ENCODE peak calls at places on chromosome 7, in ten cellular contexts. O is Panc1, T is OCI-LY7, M is aorta, B is GM23338, Y is upper lobe of right lung, W is left ventricle myocardium inferior, N is colonic mucosa, I is A673, H is kidney. L is an unnamed sample.

GRCh38 chr7:69800495-69800894 is 202.2 kb downstream of the AUTS2 start:
- DNase-seq in M (no peak), W (no peak), H (no peak), O (no peak), T (no peak), B (peak), Y (no peak), I (no peak), N (no peak), L (peak)

GRCh38 chr7:90188281-90188680 is 23.3 kb upstream of the STEAP2 start:
- DNase-seq in I (no peak), B (no peak), O (no peak), N (peak), Y (no peak), H (no peak), T (no peak), M (no peak), W (no peak), L (no peak)

GRCh38 chr7:76294344-76295024 is 8.0 kb upstream of the HSPB1 start:
- DNase-seq in O (no peak), B (peak), W (peak), H (peak), Y (peak), N (peak), I (peak), M (peak), T (peak), L (peak)

GRCh38 chr7:88485811-88486210 is 179.1 kb upstream of the STEAP4 start:
- DNase-seq in H (no peak), Y (no peak), O (no peak), T (no peak), B (no peak), W (no peak), N (no peak), I (no peak), M (no peak), L (no peak)

GRCh38 chr7:151794508-151795167 is 82.3 kb downstream of the PRKAG2 start:
- DNase-seq in T (no peak), I (peak), Y (peak), N (no peak), M (peak), O (no peak), B (peak), H (peak), W (peak), L (peak)

GRCh38 chr7:84490661-84491060 is 296.1 kb upstream of the SEMA3A start:
- DNase-seq in W (no peak), N (no peak), B (peak), O (no peak), T (no peak), Y (no peak), H (no peak), M (no peak), I (no peak), L (no peak)

GRCh38 chr7:117072620-117073118 is 119.4 kb downstream of the ST7 start:
- DNase-seq in Y (peak), T (no peak), H (no peak), M (peak), I (peak), W (peak), O (no peak), B (no peak), N (no peak), L (no peak)

GRCh38 chr7:123643495-123644428 is 11.9 kb upstream of the LMOD2 start:
- DNase-seq in W (no peak), T (no peak), M (no peak), I (peak), Y (no peak), H (no peak), N (no peak), O (no peak), B (peak), L (peak)

GRCh38 chr7:7662527-7662926 is 22.0 kb downstream of the UMAD1 start:
- DNase-seq in I (peak), N (no peak), Y (no peak), T (no peak), W (no peak), B (peak), M (no peak), O (no peak), H (no peak), L (peak)

GRCh38 chr7:22488643-22489462 is 11.1 kb downstream of the STEAP1B start:
- DNase-seq in I (peak), H (no peak), W (peak), B (peak), N (peak), M (no peak), T (peak), O (peak), Y (no peak), L (peak)

GRCh38 chr7:156666368-156667109 is 26.0 kb downstream of the RNF32 start:
- DNase-seq in N (peak), T (no peak), W (no peak), O (no peak), I (no peak), M (no peak), B (peak), Y (no peak), H (no peak), L (no peak)

GRCh38 chr7:22356010-22356854 is 722 bp downstream of the RAPGEF5 start:
- DNase-seq in W (no peak), Y (peak), N (peak), T (peak), H (peak), M (no peak), O (no peak), I (no peak), B (peak), L (no peak)

GRCh38 chr7:135770139-135770710 is 21.6 kb upstream of the FAM180A start:
- DNase-seq in I (no peak), W (no peak), N (no peak), Y (no peak), T (no peak), M (no peak), H (no peak), O (no peak), B (no peak), L (no peak)

GRCh38 chr7:124369310-124369709 is 336.4 kb upstream of the TMEM229A start:
- DNase-seq in M (no peak), H (no peak), W (no peak), I (no peak), T (no peak), Y (no peak), N (no peak), O (no peak), B (no peak), L (no peak)

GRCh38 chr7:17070117-17070750 is 188.5 kb upstream of the AGR3 start:
- DNase-seq in W (no peak), O (no peak), T (no peak), Y (no peak), B (no peak), N (no peak), I (no peak), H (no peak), M (no peak), L (no peak)

GRCh38 chr7:71237945-71238344 is 106.0 kb downstream of the GALNT17 start:
- DNase-seq in B (peak), O (no peak), W (peak), N (no peak), I (no peak), T (no peak), M (no peak), H (no peak), Y (no peak), L (no peak)

GRCh38 chr7:95921543-95921942 is 149.2 kb downstream of the DYNC1I1 start:
- DNase-seq in I (no peak), Y (no peak), H (no peak), M (no peak), O (peak), W (no peak), T (no peak), N (no peak), B (no peak), L (no peak)

GRCh38 chr7:31699050-31699449 is 12.0 kb downstream of the PPP1R17 start:
- DNase-seq in O (no peak), T (no peak), Y (no peak), B (peak), M (no peak), W (no peak), N (no peak), H (no peak), I (no peak), L (no peak)

GRCh38 chr7:149468208-149468607 is 7.3 kb upstream of the ZNF777 start:
- DNase-seq in H (no peak), W (no peak), B (no peak), I (no peak), T (no peak), M (no peak), N (no peak), O (no peak), Y (no peak), L (no peak)

GRCh38 chr7:106545275-106545674 is 115.7 kb downstream of the CCDC71L start:
- DNase-seq in M (no peak), H (no peak), N (no peak), B (no peak), Y (no peak), W (no peak), O (no peak), T (no peak), I (no peak), L (no peak)

GRCh38 chr7:31648288-31648687 is 38.7 kb upstream of the PPP1R17 start:
- DNase-seq in H (no peak), B (peak), M (no peak), T (no peak), O (no peak), N (no peak), Y (no peak), I (peak), W (no peak), L (no peak)

GRCh38 chr7:150945171-150945852 is 32.8 kb downstream of the KCNH2 start:
- DNase-seq in T (no peak), Y (peak), I (no peak), B (no peak), H (peak), W (no peak), M (peak), N (no peak), O (no peak), L (no peak)

GRCh38 chr7:17552952-17553351 is 254.5 kb downstream of the AHR start:
- DNase-seq in W (no peak), O (no peak), M (no peak), H (no peak), I (no peak), Y (no peak), B (no peak), T (no peak), N (no peak), L (no peak)

GRCh38 chr7:1920266-1920681 is 250.2 kb downstream of the ELFN1 start:
- DNase-seq in H (peak), N (no peak), M (no peak), O (no peak), I (no peak), W (no peak), T (no peak), Y (no peak), B (no peak), L (no peak)

GRCh38 chr7:122844191-122844988 is 41.9 kb downstream of the CADPS2 start:
- DNase-seq in H (no peak), M (no peak), W (no peak), N (no peak), O (no peak), I (peak), T (no peak), B (no peak), Y (no peak), L (no peak)

GRCh38 chr7:100033526-100033925 is 16.0 kb upstream of the ZSCAN21 start:
- DNase-seq in T (no peak), B (no peak), W (no peak), M (no peak), I (no peak), Y (no peak), O (no peak), N (no peak), H (no peak), L (no peak)

GRCh38 chr7:100029591-100029990 is 14.2 kb downstream of the ZKSCAN1 start:
- DNase-seq in N (no peak), M (no peak), Y (no peak), W (no peak), B (no peak), I (no peak), O (no peak), H (no peak), T (no peak), L (no peak)

GRCh38 chr7:100038326-100038725 is 11.2 kb upstream of the ZSCAN21 start:
- DNase-seq in I (no peak), W (no peak), N (no peak), B (no peak), H (no peak), T (no peak), M (no peak), Y (no peak), O (no peak), L (no peak)

GRCh38 chr7:100035865-100036264 is 13.7 kb upstream of the ZSCAN21 start:
- DNase-seq in W (no peak), B (no peak), M (no peak), O (no peak), I (no peak), H (no peak), Y (no peak), T (no peak), N (no peak), L (no peak)

GRCh38 chr7:100034871-100035510 is 14.6 kb upstream of the ZSCAN21 start:
- DNase-seq in I (no peak), T (no peak), B (no peak), H (no peak), M (no peak), O (no peak), W (no peak), N (no peak), Y (no peak), L (no peak)
- H3K27ac ChIP-seq in I (no peak), T (no peak), B (no peak), H (no peak), M (peak), O (no peak), W (no peak), N (no peak), Y (no peak), L (no peak)

DNA sequence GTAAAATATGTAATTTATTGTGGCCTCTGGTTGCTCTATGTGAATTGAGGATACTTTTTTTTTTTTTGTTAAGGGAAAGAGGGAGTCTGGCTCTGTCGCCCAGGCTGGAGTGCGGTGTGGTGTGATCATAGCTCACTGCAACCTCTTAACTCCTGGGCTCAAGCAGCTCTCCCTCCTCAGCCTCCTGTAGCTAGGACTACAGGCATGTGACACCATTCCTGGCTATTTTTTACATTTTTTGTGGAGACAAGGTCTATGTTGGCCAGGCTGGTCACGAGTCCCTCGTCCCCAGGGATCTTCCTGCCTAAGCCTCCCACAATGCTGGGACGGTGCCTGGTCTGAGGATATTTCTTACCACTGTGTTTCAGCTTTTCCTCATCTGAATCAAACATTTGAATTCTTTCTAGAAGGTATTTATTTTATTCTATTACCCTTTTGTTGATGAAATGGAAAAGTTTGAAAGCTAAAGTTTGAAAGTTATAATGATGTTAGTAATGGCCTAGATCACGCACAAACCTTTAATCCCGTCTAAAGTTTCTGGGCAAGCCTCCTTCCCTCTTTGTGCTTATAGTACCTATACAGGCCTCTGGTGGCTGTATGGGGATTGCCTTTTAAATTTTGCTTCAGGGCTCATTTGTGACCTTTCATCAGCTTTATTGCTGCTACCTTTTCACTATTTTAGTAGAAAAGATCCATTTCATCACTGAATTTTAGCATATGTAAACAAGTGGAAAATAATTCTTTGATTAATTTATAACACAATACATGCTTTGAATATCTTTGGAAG is 2.0 kb downstream of the IFRD1 start:
- DNase-seq in W (peak), Y (no peak), B (peak), M (peak), O (peak), I (peak), H (no peak), T (peak), N (peak), L (peak)
- H3K27ac ChIP-seq in W (peak), Y (peak), B (no peak), M (peak), O (peak), I (peak), H (peak), T (no peak), N (peak), L (peak)

GRCh38 chr7:36420307-36420706 is 30.6 kb downstream of the ANLN start:
- DNase-seq in O (no peak), N (no peak), W (no peak), B (no peak), I (no peak), T (no peak), H (no peak), Y (no peak), M (no peak), L (no peak)

GRCh38 chr7:36422072-36422471 is 32.4 kb downstream of the ANLN start:
- DNase-seq in T (no peak), I (no peak), M (no peak), W (no peak), H (no peak), B (no peak), O (no peak), N (no peak), Y (no peak), L (no peak)

GRCh38 chr7:36423633-36424032 is 34.0 kb downstream of the ANLN start:
- DNase-seq in T (no peak), W (no peak), O (no peak), I (no peak), B (no peak), N (no peak), H (no peak), Y (no peak), M (no peak), L (no peak)
- H3K27ac ChIP-seq in T (no peak), W (no peak), O (no peak), I (no peak), B (no peak), N (no peak), H (no peak), Y (no peak), M (no peak), L (no peak)

GRCh38 chr7:138258194-138258554 is 181.9 kb downstream of the AKR1D1 start:
- DNase-seq in T (no peak), W (no peak), Y (no peak), I (peak), M (no peak), B (no peak), H (no peak), N (no peak), O (no peak), L (no peak)
- H3K27ac ChIP-seq in T (no peak), W (peak), Y (no peak), I (no peak), M (no peak), B (no peak), H (no peak), N (no peak), O (no peak), L (no peak)

GRCh38 chr7:101859411-101860106 is 42.1 kb downstream of the CUX1 start:
- DNase-seq in B (no peak), H (no peak), T (peak), W (no peak), M (no peak), O (no peak), I (no peak), N (no peak), Y (no peak), L (no peak)

GRCh38 chr7:101858437-101859385 is 41.3 kb downstream of the CUX1 start:
- DNase-seq in I (no peak), T (peak), W (no peak), O (no peak), H (no peak), Y (no peak), M (no peak), N (no peak), B (no peak), L (no peak)

GRCh38 chr7:101861223-101861775 is 43.9 kb downstream of the CUX1 start:
- DNase-seq in W (no peak), B (no peak), M (no peak), I (no peak), Y (no peak), O (no peak), N (no peak), T (peak), H (no peak), L (no peak)

GRCh38 chr7:101862280-101863220 is 45.1 kb downstream of the CUX1 start:
- DNase-seq in H (peak), O (no peak), M (no peak), T (peak), I (no peak), Y (no peak), B (peak), W (peak), N (no peak), L (peak)

GRCh38 chr7:101860316-101861222 is 43.1 kb downstream of the CUX1 start:
- DNase-seq in O (no peak), B (no peak), I (no peak), T (peak), M (no peak), W (no peak), Y (no peak), H (peak), N (no peak), L (no peak)
- H3K27ac ChIP-seq in O (no peak), B (peak), I (peak), T (peak), M (no peak), W (peak), Y (peak), H (peak), N (no peak), L (no peak)

DNA sequence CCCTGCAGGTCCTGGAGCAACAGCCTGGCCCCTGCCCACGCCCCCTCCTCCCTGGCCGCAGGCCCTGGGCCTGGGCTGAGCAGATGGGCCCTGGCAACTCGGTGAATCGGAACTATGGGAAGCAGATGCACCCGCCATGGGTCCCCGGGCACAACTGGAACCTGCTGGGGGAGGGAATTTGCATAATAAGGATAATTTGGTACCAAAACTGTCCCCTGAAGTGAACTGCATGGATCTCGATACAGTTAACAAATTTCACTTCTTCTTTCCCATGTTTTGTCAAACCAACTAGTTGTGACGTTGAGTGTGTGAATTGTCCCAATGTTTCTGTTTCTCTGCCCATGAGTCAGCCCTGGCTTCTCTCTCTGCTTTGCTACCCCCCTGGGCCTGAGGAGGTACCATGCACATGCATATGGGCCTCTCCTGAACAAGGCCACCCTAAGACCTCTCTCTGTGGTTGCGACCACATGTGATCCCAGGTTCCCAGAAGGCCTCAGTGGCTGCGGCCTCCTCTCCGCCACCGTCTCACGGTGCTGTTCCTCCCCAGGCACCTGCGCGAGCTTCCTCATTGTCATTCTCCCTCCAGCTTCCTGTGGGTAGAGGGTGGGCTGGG is 40.2 kb downstream of the FIGNL1 start:
- DNase-seq in N (no peak), Y (no peak), I (no peak), H (no peak), T (peak), W (no peak), O (no peak), M (no peak), B (no peak), L (no peak)
- H3K27ac ChIP-seq in N (no peak), Y (no peak), I (no peak), H (no peak), T (peak), W (no peak), O (no peak), M (no peak), B (no peak), L (no peak)

GRCh38 chr7:79452032-79452494 is 1.4 kb downstream of the MAGI2 start:
- DNase-seq in M (peak), I (peak), N (peak), O (peak), B (peak), H (peak), T (no peak), W (peak), Y (peak), L (peak)
- H3K27ac ChIP-seq in M (peak), I (no peak), N (peak), O (peak), B (no peak), H (peak), T (no peak), W (peak), Y (peak), L (peak)

DNA sequence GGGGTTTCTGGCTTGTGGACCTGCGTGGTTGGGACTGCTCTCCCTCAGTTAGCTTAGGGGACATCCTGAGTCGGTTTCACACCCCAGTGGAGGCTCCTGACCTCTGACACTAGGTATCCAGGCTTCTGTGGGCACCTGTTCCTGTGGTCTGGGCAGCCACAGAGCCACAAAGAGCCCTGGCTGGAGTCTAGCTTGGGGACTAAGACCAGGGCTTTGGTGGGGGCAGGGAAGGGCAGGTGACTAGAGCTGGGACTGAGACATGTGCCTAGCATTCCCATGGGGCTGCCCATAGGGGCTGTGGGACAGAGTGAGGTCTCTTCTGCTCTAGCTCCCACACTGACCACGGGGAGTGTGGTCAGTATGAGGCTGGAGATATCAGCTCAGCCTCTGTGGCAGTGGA is 4.0 kb upstream of the TMEM270 start:
- DNase-seq in Y (no peak), M (no peak), I (no peak), N (no peak), B (no peak), H (peak), W (no peak), T (no peak), O (no peak), L (no peak)
- H3K27ac ChIP-seq in Y (no peak), M (no peak), I (no peak), N (no peak), B (no peak), H (no peak), W (no peak), T (no peak), O (no peak), L (no peak)